ENCODE peak calls at places on chromosome 13, in four cellular contexts. C is HCT116, R is H1, D is SK-N-SH. Y is an unnamed sample.
A peak's percentile ranks its signal among the peaks of the same experiment; 100 is the strongest.

GRCh38 chr13:48411281-48412099 is 1.4 kb downstream of the LPAR6 start:
- DNase-seq in D (no peak), R (no peak), C (no peak), Y (no peak)

GRCh38 chr13:101529419-101529818 is 76.9 kb downstream of the ITGBL1 start:
- DNase-seq in D (no peak), C (no peak), R (no peak), Y (no peak)

GRCh38 chr13:101917475-101917810 is 465.0 kb downstream of the ITGBL1 start:
- DNase-seq in R (peak; percentile 51), C (no peak), D (peak; percentile 54), Y (no peak)

GRCh38 chr13:48000559-48001126 is 430 bp downstream of the SUCLA2 start:
- DNase-seq in C (no peak), D (no peak), R (no peak), Y (no peak)

GRCh38 chr13:106477303-106477702 is 58.2 kb downstream of the EFNB2 start:
- DNase-seq in C (no peak), D (no peak), R (no peak), Y (no peak)

GRCh38 chr13:76976488-76976887 is 15.4 kb upstream of the CLN5 start:
- DNase-seq in D (no peak), C (no peak), R (no peak), Y (peak; percentile 58)

GRCh38 chr13:39144941-39145533 is 106.8 kb downstream of the NHLRC3 start:
- DNase-seq in R (peak; percentile 55), C (peak; percentile 41), D (peak; percentile 56), Y (peak; percentile 53)

GRCh38 chr13:19984430-19985218 is 26.1 kb downstream of the ZMYM2 start:
- DNase-seq in D (peak; percentile 20), C (peak; percentile 12), R (no peak), Y (peak; percentile 40)

GRCh38 chr13:86080340-86080995 is 281.2 kb upstream of the SLITRK6 start:
- DNase-seq in R (no peak), C (no peak), D (no peak), Y (no peak)

GRCh38 chr13:100644328-100644727 is 30.3 kb downstream of the TMTC4 start:
- DNase-seq in D (no peak), C (no peak), R (no peak), Y (no peak)

GRCh38 chr13:78147905-78148304 is 229.3 kb upstream of the EDNRB start:
- DNase-seq in C (no peak), R (no peak), D (no peak), Y (no peak)

GRCh38 chr13:87259479-87260083 is 411.6 kb upstream of the SLITRK5 start:
- DNase-seq in C (peak; percentile 13), R (no peak), D (peak; percentile 2), Y (no peak)

GRCh38 chr13:24033527-24034302 is 126.8 kb upstream of the SPATA13 start:
- DNase-seq in C (no peak), D (no peak), R (no peak), Y (no peak)

GRCh38 chr13:113135281-113135760 is 12.7 kb downstream of the F10 start:
- DNase-seq in D (no peak), R (no peak), C (no peak), Y (no peak)

GRCh38 chr13:70844391-70845108 is 736.3 kb upstream of the KLHL1 start:
- DNase-seq in R (no peak), C (no peak), D (no peak), Y (no peak)

GRCh38 chr13:70841240-70842061 is 733.2 kb upstream of the KLHL1 start:
- DNase-seq in C (no peak), R (no peak), D (no peak), Y (no peak)

GRCh38 chr13:70842062-70842644 is 733.9 kb upstream of the KLHL1 start:
- DNase-seq in R (no peak), C (no peak), D (no peak), Y (no peak)
- H3K9ac ChIP-seq in R (no peak overlapping the region), C (no peak overlapping the region), D (no peak overlapping the region), Y (no peak overlapping the region)

GRCh38 chr13:50617134-50617721 is 226.3 kb downstream of the DLEU7 start:
- DNase-seq in R (no peak), D (no peak), C (peak; percentile 29), Y (no peak)
- TF ChIP-seq POLR2AphosphoS5 in R (no peak), D (peak; percentile 55), C (no peak), Y (no peak)

GRCh38 chr13:96089749-96090239 is at the start of gene HS6ST3:
- DNase-seq in C (peak; percentile 10), R (no peak), D (peak; percentile 79), Y (no peak)
- H3K9ac ChIP-seq in C (no peak within 1 kb of the TSS), R (no peak within 1 kb of the TSS), D (no peak within 1 kb of the TSS), Y (no peak within 1 kb of the TSS)

GRCh38 chr13:32125221-32125621 is 93.6 kb downstream of the FRY start:
- DNase-seq in R (no peak), D (no peak), C (no peak), Y (no peak)
- TF ChIP-seq POLR2AphosphoS5 in R (no peak), D (no peak), C (no peak), Y (no peak)

GRCh38 chr13:42283574-42283973 is 11.6 kb downstream of the AKAP11 start:
- DNase-seq in D (no peak), R (no peak), C (no peak), Y (no peak)
- H3K9ac ChIP-seq in D (no peak overlapping the region), R (no peak overlapping the region), C (no peak overlapping the region), Y (no peak overlapping the region)

GRCh38 chr13:27601208-27601607 is 19.1 kb downstream of the LNX2 start:
- DNase-seq in C (no peak), R (no peak), D (no peak), Y (no peak)

GRCh38 chr13:27601771-27602170 is 18.6 kb downstream of the LNX2 start:
- DNase-seq in D (no peak), R (no peak), C (no peak), Y (no peak)

GRCh38 chr13:27599096-27599495 is 21.2 kb downstream of the LNX2 start:
- DNase-seq in D (no peak), R (no peak), C (no peak), Y (no peak)

GRCh38 chr13:27600712-27601111 is 19.6 kb downstream of the LNX2 start:
- DNase-seq in C (no peak), R (no peak), D (no peak), Y (no peak)

DNA sequence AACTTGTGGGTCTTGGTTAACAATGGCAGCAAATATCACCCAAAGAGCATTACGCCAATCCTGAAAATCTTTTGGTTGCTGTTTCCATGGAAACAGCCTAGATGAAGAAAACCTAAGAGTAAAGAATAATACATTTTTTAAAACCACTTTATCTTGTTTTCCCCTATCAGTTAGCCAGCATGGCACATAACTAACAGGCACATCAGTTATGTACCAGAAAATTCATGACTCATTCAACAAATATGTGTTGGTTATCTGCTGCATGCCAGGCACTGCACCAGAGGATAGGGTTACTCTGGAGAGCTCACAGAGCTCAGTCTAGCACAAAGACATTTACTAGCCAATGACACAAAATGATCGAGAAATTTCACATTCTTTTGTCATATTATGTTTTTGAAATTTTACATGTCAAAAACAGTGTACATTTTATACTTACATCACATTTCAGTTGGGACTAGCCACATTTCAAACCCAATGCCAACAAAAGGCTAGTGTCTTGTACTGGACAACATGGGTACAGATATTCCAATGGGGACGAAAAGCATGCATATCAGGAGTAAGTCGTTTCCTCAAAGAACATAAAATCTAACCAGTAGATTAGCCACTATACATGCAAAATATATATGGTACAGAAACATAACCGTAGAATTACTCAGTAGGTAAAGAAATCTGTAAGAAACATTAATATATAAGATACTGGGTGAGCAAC is 20.3 kb downstream of the LNX2 start:
- DNase-seq in R (no peak), C (peak; percentile 34), D (peak; percentile 17), Y (no peak)
- TF ChIP-seq POLR2AphosphoS5 in R (no peak), C (no peak), D (peak; percentile 36), Y (no peak)

Y was measured in SK-N-MC.